ENCODE peak calls at places on chromosomes 13 and 19, in ten cellular contexts. One of them, this sample, is unnamed.

GRCh38 chr13:23921451-23921888 is 24.2 kb upstream of the C1QTNF9B start:
- DNase-seq in PC-9: peak; percentile 43
- DNase-seq in mucosa of descending colon: peak; percentile 35
- DNase-seq in IMR-90: peak; percentile 66
- DNase-seq in iPS DF 6.9: peak; percentile 47
- DNase-seq in ovary: no peak
- DNase-seq in heart right ventricle: no peak
- DNase-seq in MG63: no peak
- DNase-seq in body of pancreas: no peak
- DNase-seq in thoracic aorta: no peak
- DNase-seq in this sample: no peak

GRCh38 chr13:90201198-90201597 is 1146.3 kb upstream of the MIR17HG start:
- DNase-seq in mucosa of descending colon: no peak
- DNase-seq in heart right ventricle: no peak
- DNase-seq in PC-9: no peak
- DNase-seq in iPS DF 6.9: no peak
- DNase-seq in thoracic aorta: no peak
- DNase-seq in MG63: peak; percentile 14
- DNase-seq in IMR-90: no peak
- DNase-seq in body of pancreas: no peak
- DNase-seq in ovary: no peak
- DNase-seq in this sample: no peak

GRCh38 chr19:29609636-29610035 is 3.6 kb downstream of the POP4 start:
- DNase-seq in heart right ventricle: no peak
- DNase-seq in PC-9: no peak
- DNase-seq in thoracic aorta: no peak
- DNase-seq in MG63: no peak
- DNase-seq in IMR-90: no peak
- DNase-seq in body of pancreas: no peak
- DNase-seq in iPS DF 6.9: no peak
- DNase-seq in mucosa of descending colon: no peak
- DNase-seq in ovary: no peak
- DNase-seq in this sample: no peak

GRCh38 chr13:74074723-74075122 is 59.5 kb downstream of the KLF12 start:
- DNase-seq in body of pancreas: no peak
- DNase-seq in heart right ventricle: no peak
- DNase-seq in IMR-90: peak; percentile 46
- DNase-seq in thoracic aorta: no peak
- DNase-seq in ovary: no peak
- DNase-seq in iPS DF 6.9: no peak
- DNase-seq in mucosa of descending colon: no peak
- DNase-seq in MG63: peak; percentile 45
- DNase-seq in PC-9: no peak
- DNase-seq in this sample: no peak

GRCh38 chr19:13400296-13400695 is 106.0 kb downstream of the CACNA1A start:
- DNase-seq in iPS DF 6.9: no peak
- DNase-seq in ovary: no peak
- DNase-seq in mucosa of descending colon: no peak
- DNase-seq in body of pancreas: no peak
- DNase-seq in MG63: no peak
- DNase-seq in heart right ventricle: no peak
- DNase-seq in thoracic aorta: no peak
- DNase-seq in IMR-90: no peak
- DNase-seq in PC-9: no peak
- DNase-seq in this sample: no peak

GRCh38 chr13:75702476-75702875 is 66.3 kb downstream of the LMO7 start:
- DNase-seq in body of pancreas: no peak
- DNase-seq in thoracic aorta: no peak
- DNase-seq in PC-9: no peak
- DNase-seq in MG63: no peak
- DNase-seq in mucosa of descending colon: no peak
- DNase-seq in ovary: no peak
- DNase-seq in iPS DF 6.9: no peak
- DNase-seq in heart right ventricle: no peak
- DNase-seq in IMR-90: no peak
- DNase-seq in this sample: no peak

GRCh38 chr13:108322206-108322824 is 52.8 kb downstream of the TNFSF13B start:
- DNase-seq in PC-9: no peak
- DNase-seq in mucosa of descending colon: no peak
- DNase-seq in ovary: no peak
- DNase-seq in body of pancreas: no peak
- DNase-seq in heart right ventricle: no peak
- DNase-seq in thoracic aorta: no peak
- DNase-seq in MG63: no peak
- DNase-seq in iPS DF 6.9: no peak
- DNase-seq in IMR-90: peak; percentile 52
- DNase-seq in this sample: no peak

GRCh38 chr19:3282564-3282963 is 58.1 kb downstream of the CELF5 start:
- DNase-seq in PC-9: no peak
- DNase-seq in mucosa of descending colon: no peak
- DNase-seq in iPS DF 6.9: no peak
- DNase-seq in IMR-90: no peak
- DNase-seq in MG63: no peak
- DNase-seq in body of pancreas: no peak
- DNase-seq in heart right ventricle: no peak
- DNase-seq in ovary: no peak
- DNase-seq in thoracic aorta: no peak
- DNase-seq in this sample: no peak

GRCh38 chr19:3440082-3440481 is 40.2 kb downstream of the SMIM24 start:
- DNase-seq in MG63: peak; percentile 34
- DNase-seq in ovary: no peak
- DNase-seq in IMR-90: no peak
- DNase-seq in thoracic aorta: no peak
- DNase-seq in heart right ventricle: peak; percentile 57
- DNase-seq in mucosa of descending colon: peak; percentile 74
- DNase-seq in iPS DF 6.9: no peak
- DNase-seq in body of pancreas: peak; percentile 41
- DNase-seq in PC-9: no peak
- DNase-seq in this sample: no peak

GRCh38 chr19:15283141-15283885 is 49.0 kb downstream of the BRD4 start:
- DNase-seq in ovary: no peak
- DNase-seq in MG63: peak; percentile 68
- DNase-seq in mucosa of descending colon: no peak
- DNase-seq in heart right ventricle: no peak
- DNase-seq in PC-9: no peak
- DNase-seq in thoracic aorta: peak; percentile 63
- DNase-seq in body of pancreas: peak; percentile 45
- DNase-seq in IMR-90: peak; percentile 59
- DNase-seq in iPS DF 6.9: no peak
- DNase-seq in this sample: peak; percentile 64

GRCh38 chr19:43534811-43535761 is 2.1 kb downstream of the ZNF575 start:
- DNase-seq in iPS DF 6.9: no peak
- DNase-seq in mucosa of descending colon: peak; percentile 68
- DNase-seq in ovary: peak; percentile 80
- DNase-seq in PC-9: no peak
- DNase-seq in IMR-90: peak; percentile 61
- DNase-seq in thoracic aorta: peak; percentile 58
- DNase-seq in heart right ventricle: peak; percentile 74
- DNase-seq in body of pancreas: peak; percentile 71
- DNase-seq in MG63: peak; percentile 40
- DNase-seq in this sample: peak; percentile 79

GRCh38 chr13:20360041-20360491 is 127.9 kb upstream of the GJB6 start:
- DNase-seq in ovary: no peak
- DNase-seq in body of pancreas: peak; percentile 64
- DNase-seq in IMR-90: peak; percentile 43
- DNase-seq in mucosa of descending colon: no peak
- DNase-seq in iPS DF 6.9: no peak
- DNase-seq in heart right ventricle: no peak
- DNase-seq in MG63: peak; percentile 68
- DNase-seq in thoracic aorta: no peak
- DNase-seq in PC-9: peak; percentile 38
- DNase-seq in this sample: no peak

DNA sequence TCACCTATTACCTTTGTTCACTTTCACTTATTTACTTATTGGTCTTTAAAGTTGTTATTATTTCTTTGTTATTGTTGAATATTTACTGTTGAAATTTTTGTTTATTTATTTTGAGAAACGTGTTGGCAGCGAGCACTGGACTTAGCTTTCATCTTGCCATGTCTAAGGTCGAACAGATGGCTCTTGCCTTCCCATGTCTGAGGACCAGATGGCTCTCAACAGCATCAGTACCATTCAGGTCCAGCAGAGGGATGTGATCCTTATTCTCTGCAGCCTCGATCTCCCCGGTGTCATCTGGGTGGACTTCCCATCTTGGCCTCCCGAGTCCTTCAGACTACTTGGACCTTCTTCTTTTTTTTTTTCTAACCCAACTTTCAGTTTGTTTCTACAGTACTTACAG is 1437.6 kb downstream of the UQCRFS1 start:
- DNase-seq in MG63: no peak
- DNase-seq in iPS DF 6.9: no peak
- DNase-seq in heart right ventricle: no peak
- DNase-seq in ovary: no peak
- DNase-seq in mucosa of descending colon: no peak
- DNase-seq in PC-9: no peak
- DNase-seq in thoracic aorta: no peak
- DNase-seq in IMR-90: no peak
- DNase-seq in body of pancreas: no peak
- DNase-seq in this sample: no peak
- H3K9me3 ChIP-seq in MG63: peaks cover 35% of the 10 kb centered on the region
- H3K9me3 ChIP-seq in iPS DF 6.9: peaks cover 2% of the 10 kb centered on the region
- H3K9me3 ChIP-seq in heart right ventricle: no peaks in the 10 kb centered on the region
- H3K9me3 ChIP-seq in ovary: peaks cover 5% of the 10 kb centered on the region
- H3K9me3 ChIP-seq in mucosa of descending colon: peaks cover 65% of the 10 kb centered on the region
- H3K9me3 ChIP-seq in PC-9: peaks cover 20% of the 10 kb centered on the region
- H3K9me3 ChIP-seq in thoracic aorta: peaks cover 68% of the 10 kb centered on the region
- H3K9me3 ChIP-seq in IMR-90: peaks cover 30% of the 10 kb centered on the region
- H3K9me3 ChIP-seq in body of pancreas: peaks cover 20% of the 10 kb centered on the region
- H3K9me3 ChIP-seq in this sample: no peaks in the 10 kb centered on the region

GRCh38 chr19:11705474-11705873 is 33.3 kb downstream of the ZNF823 start:
- DNase-seq in MG63: no peak
- DNase-seq in ovary: no peak
- DNase-seq in mucosa of descending colon: no peak
- DNase-seq in thoracic aorta: no peak
- DNase-seq in IMR-90: no peak
- DNase-seq in iPS DF 6.9: no peak
- DNase-seq in PC-9: peak; percentile 22
- DNase-seq in heart right ventricle: no peak
- DNase-seq in body of pancreas: no peak
- DNase-seq in this sample: no peak

GRCh38 chr19:11694533-11695439 is 44.0 kb downstream of the ZNF823 start:
- DNase-seq in ovary: peak; percentile 94
- DNase-seq in PC-9: peak; percentile 93
- DNase-seq in heart right ventricle: peak; percentile 96
- DNase-seq in mucosa of descending colon: peak; percentile 100
- DNase-seq in iPS DF 6.9: no peak
- DNase-seq in thoracic aorta: peak; percentile 91
- DNase-seq in MG63: peak; percentile 95
- DNase-seq in body of pancreas: peak; percentile 93
- DNase-seq in IMR-90: peak; percentile 86
- DNase-seq in this sample: peak; percentile 94

GRCh38 chr19:11698231-11698630 is 40.5 kb downstream of the ZNF823 start:
- DNase-seq in PC-9: peak; percentile 11
- DNase-seq in mucosa of descending colon: no peak
- DNase-seq in iPS DF 6.9: no peak
- DNase-seq in heart right ventricle: no peak
- DNase-seq in IMR-90: no peak
- DNase-seq in thoracic aorta: no peak
- DNase-seq in ovary: no peak
- DNase-seq in body of pancreas: no peak
- DNase-seq in MG63: no peak
- DNase-seq in this sample: no peak

GRCh38 chr19:11697284-11697855 is 41.4 kb downstream of the ZNF823 start:
- DNase-seq in PC-9: peak; percentile 28
- DNase-seq in heart right ventricle: no peak
- DNase-seq in IMR-90: no peak
- DNase-seq in thoracic aorta: no peak
- DNase-seq in mucosa of descending colon: no peak
- DNase-seq in body of pancreas: no peak
- DNase-seq in iPS DF 6.9: no peak
- DNase-seq in ovary: no peak
- DNase-seq in MG63: no peak
- DNase-seq in this sample: no peak

GRCh38 chr19:11699931-11700794 is 38.6 kb downstream of the ZNF823 start:
- DNase-seq in mucosa of descending colon: peak; percentile 48
- DNase-seq in PC-9: peak; percentile 43
- DNase-seq in iPS DF 6.9: no peak
- DNase-seq in body of pancreas: peak; percentile 17
- DNase-seq in MG63: no peak
- DNase-seq in thoracic aorta: no peak
- DNase-seq in heart right ventricle: no peak
- DNase-seq in IMR-90: peak; percentile 42
- DNase-seq in ovary: no peak
- DNase-seq in this sample: no peak
- H3K4me3 ChIP-seq in mucosa of descending colon: no peak overlapping the region
- H3K4me3 ChIP-seq in PC-9: no peak overlapping the region
- H3K4me3 ChIP-seq in iPS DF 6.9: no peak overlapping the region
- H3K4me3 ChIP-seq in body of pancreas: no peak overlapping the region
- H3K4me3 ChIP-seq in MG63: no peak overlapping the region
- H3K4me3 ChIP-seq in thoracic aorta: no peak overlapping the region
- H3K4me3 ChIP-seq in heart right ventricle: no peak overlapping the region
- H3K4me3 ChIP-seq in IMR-90: no peak overlapping the region
- H3K4me3 ChIP-seq in ovary: no peak overlapping the region
- H3K4me3 ChIP-seq in this sample: no peak overlapping the region

DNA sequence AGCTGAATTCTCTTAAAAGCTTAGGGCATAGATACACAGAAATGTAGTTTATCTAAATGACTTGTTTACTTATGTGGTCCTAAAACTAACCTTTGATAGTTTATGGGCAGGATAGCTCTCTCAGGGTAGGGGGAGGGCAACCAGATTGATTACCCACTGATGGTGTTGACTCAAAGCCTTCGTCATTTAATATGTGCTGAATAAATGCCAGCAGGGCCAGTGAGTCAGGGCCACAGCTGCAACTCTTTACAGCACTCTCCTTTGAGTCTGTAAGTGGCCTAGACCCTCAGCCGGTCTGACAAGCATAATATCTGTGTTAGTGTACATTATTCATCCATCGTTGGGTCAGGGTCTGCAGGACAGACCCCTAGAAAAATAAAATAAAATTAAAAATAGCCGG is 128.5 kb downstream of the ZNF675 start:
- DNase-seq in mucosa of descending colon: no peak
- DNase-seq in iPS DF 6.9: no peak
- DNase-seq in ovary: no peak
- DNase-seq in MG63: no peak
- DNase-seq in IMR-90: no peak
- DNase-seq in thoracic aorta: no peak
- DNase-seq in heart right ventricle: no peak
- DNase-seq in PC-9: no peak
- DNase-seq in body of pancreas: no peak
- DNase-seq in this sample: no peak
- H3K9me3 ChIP-seq in mucosa of descending colon: peaks cover 17% of the 10 kb centered on the region
- H3K9me3 ChIP-seq in iPS DF 6.9: no peaks in the 10 kb centered on the region
- H3K9me3 ChIP-seq in ovary: no peaks in the 10 kb centered on the region
- H3K9me3 ChIP-seq in MG63: no peaks in the 10 kb centered on the region
- H3K9me3 ChIP-seq in IMR-90: peaks cover 16% of the 10 kb centered on the region
- H3K9me3 ChIP-seq in thoracic aorta: no peaks in the 10 kb centered on the region
- H3K9me3 ChIP-seq in heart right ventricle: no peaks in the 10 kb centered on the region
- H3K9me3 ChIP-seq in PC-9: peaks cover 56% of the 10 kb centered on the region
- H3K9me3 ChIP-seq in body of pancreas: no peaks in the 10 kb centered on the region
- H3K9me3 ChIP-seq in this sample: no peaks in the 10 kb centered on the region

DNA sequence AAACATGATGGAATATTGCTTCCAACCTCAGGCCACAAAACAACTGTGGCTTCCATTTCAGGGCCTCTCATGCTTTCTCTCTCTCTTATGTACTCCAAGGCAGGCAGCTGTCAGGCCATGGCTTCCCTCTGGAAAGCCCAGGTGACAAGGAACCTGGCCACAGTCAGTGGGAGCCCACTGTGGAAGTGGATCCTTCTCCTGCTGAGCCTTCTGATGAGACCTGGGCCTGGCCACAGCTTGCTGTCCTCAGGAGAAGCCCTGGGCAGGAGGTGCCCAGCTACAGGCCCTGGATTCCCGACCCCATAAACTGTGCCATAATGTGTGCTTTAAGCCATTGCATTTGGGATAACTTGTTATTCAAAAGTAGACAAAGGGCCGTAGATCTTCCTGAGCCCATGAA is 71.2 kb downstream of the SPACA7 start:
- DNase-seq in MG63: no peak
- DNase-seq in body of pancreas: no peak
- DNase-seq in thoracic aorta: no peak
- DNase-seq in IMR-90: no peak
- DNase-seq in iPS DF 6.9: no peak
- DNase-seq in PC-9: no peak
- DNase-seq in mucosa of descending colon: no peak
- DNase-seq in heart right ventricle: no peak
- DNase-seq in ovary: no peak
- DNase-seq in this sample: no peak
- H3K4me3 ChIP-seq in MG63: no peak overlapping the region
- H3K4me3 ChIP-seq in body of pancreas: no peak overlapping the region
- H3K4me3 ChIP-seq in thoracic aorta: no peak overlapping the region
- H3K4me3 ChIP-seq in IMR-90: no peak overlapping the region
- H3K4me3 ChIP-seq in iPS DF 6.9: no peak overlapping the region
- H3K4me3 ChIP-seq in PC-9: no peak overlapping the region
- H3K4me3 ChIP-seq in mucosa of descending colon: no peak overlapping the region
- H3K4me3 ChIP-seq in heart right ventricle: no peak overlapping the region
- H3K4me3 ChIP-seq in ovary: no peak overlapping the region
- H3K4me3 ChIP-seq in this sample: no peak overlapping the region